ENCODE peak calls at places on chromosomes 3 and 15, in five cellular contexts. One of them, this sample, is unnamed.

GRCh38 chr3:105397974-105398373 is 31.3 kb downstream of the ALCAM start:
- DNase-seq in AG10803: no peak
- DNase-seq in mammary epithelial cell: no peak
- DNase-seq in H7: no peak
- DNase-seq in heart left ventricle: no peak
- DNase-seq in this sample: no peak

GRCh38 chr3:147812186-147812911 is 403.2 kb downstream of the ZIC1 start:
- DNase-seq in AG10803: no peak
- DNase-seq in mammary epithelial cell: no peak
- DNase-seq in H7: no peak
- DNase-seq in heart left ventricle: no peak
- DNase-seq in this sample: no peak

GRCh38 chr3:172982731-172983364 is 158.2 kb downstream of the SPATA16 start:
- DNase-seq in AG10803: no peak
- DNase-seq in mammary epithelial cell: no peak
- DNase-seq in H7: no peak
- DNase-seq in heart left ventricle: no peak
- DNase-seq in this sample: no peak

GRCh38 chr3:112654979-112655378 is 14.0 kb upstream of the CCDC80 start:
- DNase-seq in AG10803: no peak
- DNase-seq in mammary epithelial cell: no peak
- DNase-seq in H7: no peak
- DNase-seq in heart left ventricle: no peak
- DNase-seq in this sample: no peak

GRCh38 chr3:182650568-182651128 is 142.7 kb upstream of the ATP11B start:
- DNase-seq in AG10803: no peak
- DNase-seq in mammary epithelial cell: no peak
- DNase-seq in H7: no peak
- DNase-seq in heart left ventricle: no peak
- DNase-seq in this sample: no peak

GRCh38 chr3:178405456-178405970 is 130.7 kb upstream of the KCNMB2 start:
- DNase-seq in AG10803: peak
- DNase-seq in mammary epithelial cell: no peak
- DNase-seq in H7: no peak
- DNase-seq in heart left ventricle: no peak
- DNase-seq in this sample: no peak

GRCh38 chr3:174440350-174440716 is 418.8 kb upstream of the NAALADL2 start:
- DNase-seq in AG10803: peak
- DNase-seq in mammary epithelial cell: no peak
- DNase-seq in H7: no peak
- DNase-seq in heart left ventricle: no peak
- DNase-seq in this sample: peak

GRCh38 chr3:32569540-32570425 is 875 bp downstream of the DYNC1LI1 start:
- DNase-seq in AG10803: peak
- DNase-seq in mammary epithelial cell: peak
- DNase-seq in H7: peak
- DNase-seq in heart left ventricle: peak
- DNase-seq in this sample: peak

GRCh38 chr3:70108072-70108471 is 108.5 kb downstream of the SAMMSON start:
- DNase-seq in AG10803: no peak
- DNase-seq in mammary epithelial cell: no peak
- DNase-seq in H7: peak
- DNase-seq in heart left ventricle: peak
- DNase-seq in this sample: no peak

GRCh38 chr15:78749831-78750230 is 61.4 kb downstream of the ADAMTS7 start:
- DNase-seq in AG10803: no peak
- DNase-seq in mammary epithelial cell: no peak
- DNase-seq in H7: peak
- DNase-seq in heart left ventricle: peak
- DNase-seq in this sample: no peak

GRCh38 chr3:136734382-136735070 is 17.7 kb downstream of the STAG1 start:
- DNase-seq in AG10803: no peak
- DNase-seq in mammary epithelial cell: no peak
- DNase-seq in H7: peak
- DNase-seq in heart left ventricle: no peak
- DNase-seq in this sample: no peak

GRCh38 chr3:169564883-169565282 is 98.6 kb downstream of the MECOM start:
- DNase-seq in AG10803: no peak
- DNase-seq in mammary epithelial cell: no peak
- DNase-seq in H7: no peak
- DNase-seq in heart left ventricle: no peak
- DNase-seq in this sample: no peak

GRCh38 chr3:149638401-149639092 is 19.3 kb downstream of the WWTR1 start:
- DNase-seq in AG10803: peak
- DNase-seq in mammary epithelial cell: peak
- DNase-seq in H7: no peak
- DNase-seq in heart left ventricle: no peak
- DNase-seq in this sample: peak

GRCh38 chr15:47414207-47414606 is 303.1 kb upstream of the SEMA6D start:
- DNase-seq in AG10803: no peak
- DNase-seq in mammary epithelial cell: no peak
- DNase-seq in H7: no peak
- DNase-seq in heart left ventricle: no peak
- DNase-seq in this sample: no peak

GRCh38 chr15:41051139-41051538 is 64.9 kb downstream of the INO80 start:
- DNase-seq in AG10803: no peak
- DNase-seq in mammary epithelial cell: no peak
- DNase-seq in H7: no peak
- DNase-seq in heart left ventricle: no peak
- DNase-seq in this sample: no peak

GRCh38 chr3:62109534-62109933 is 263.8 kb downstream of the FEZF2 start:
- DNase-seq in AG10803: peak
- DNase-seq in mammary epithelial cell: peak
- DNase-seq in H7: peak
- DNase-seq in heart left ventricle: peak
- DNase-seq in this sample: peak

GRCh38 chr15:22903961-22904534 is 65.6 kb downstream of the NIPA2 start:
- DNase-seq in AG10803: no peak
- DNase-seq in mammary epithelial cell: no peak
- DNase-seq in H7: peak
- DNase-seq in heart left ventricle: no peak
- DNase-seq in this sample: no peak

GRCh38 chr3:127000792-127001191 is 17.9 kb downstream of the PLXNA1 start:
- DNase-seq in AG10803: no peak
- DNase-seq in mammary epithelial cell: no peak
- DNase-seq in H7: no peak
- DNase-seq in heart left ventricle: no peak
- DNase-seq in this sample: no peak

GRCh38 chr3:140553591-140553990 is 124.3 kb upstream of the TRIM42 start:
- DNase-seq in AG10803: no peak
- DNase-seq in mammary epithelial cell: no peak
- DNase-seq in H7: peak
- DNase-seq in heart left ventricle: no peak
- DNase-seq in this sample: no peak

GRCh38 chr15:74869726-74870407 is 3.3 kb downstream of the SCAMP2 start:
- DNase-seq in AG10803: peak
- DNase-seq in mammary epithelial cell: no peak
- DNase-seq in H7: no peak
- DNase-seq in heart left ventricle: peak
- DNase-seq in this sample: peak

GRCh38 chr3:28994161-28994905 is 286.5 kb upstream of the RBMS3 start:
- DNase-seq in AG10803: no peak
- DNase-seq in mammary epithelial cell: peak
- DNase-seq in H7: no peak
- DNase-seq in heart left ventricle: no peak
- DNase-seq in this sample: no peak

GRCh38 chr15:32659340-32659831 is 17.9 kb downstream of the SCG5 start:
- DNase-seq in AG10803: peak
- DNase-seq in mammary epithelial cell: peak
- DNase-seq in H7: no peak
- DNase-seq in heart left ventricle: no peak
- DNase-seq in this sample: peak

GRCh38 chr15:70051948-70052633 is 45.6 kb downstream of the TLE3 start:
- DNase-seq in AG10803: no peak
- DNase-seq in mammary epithelial cell: no peak
- DNase-seq in H7: peak
- DNase-seq in heart left ventricle: no peak
- DNase-seq in this sample: no peak

GRCh38 chr3:21356402-21356801 is 394.6 kb downstream of the ZNF385D start:
- DNase-seq in AG10803: peak
- DNase-seq in mammary epithelial cell: peak
- DNase-seq in H7: no peak
- DNase-seq in heart left ventricle: no peak
- DNase-seq in this sample: no peak

GRCh38 chr15:58065011-58065444 is 483 bp downstream of the ALDH1A2 start:
- DNase-seq in AG10803: no peak
- DNase-seq in mammary epithelial cell: no peak
- DNase-seq in H7: peak
- DNase-seq in heart left ventricle: peak
- DNase-seq in this sample: no peak

GRCh38 chr3:99579246-99579645 is 59.1 kb upstream of the COL8A1 start:
- DNase-seq in AG10803: peak
- DNase-seq in mammary epithelial cell: peak
- DNase-seq in H7: no peak
- DNase-seq in heart left ventricle: no peak
- DNase-seq in this sample: peak

DNA sequence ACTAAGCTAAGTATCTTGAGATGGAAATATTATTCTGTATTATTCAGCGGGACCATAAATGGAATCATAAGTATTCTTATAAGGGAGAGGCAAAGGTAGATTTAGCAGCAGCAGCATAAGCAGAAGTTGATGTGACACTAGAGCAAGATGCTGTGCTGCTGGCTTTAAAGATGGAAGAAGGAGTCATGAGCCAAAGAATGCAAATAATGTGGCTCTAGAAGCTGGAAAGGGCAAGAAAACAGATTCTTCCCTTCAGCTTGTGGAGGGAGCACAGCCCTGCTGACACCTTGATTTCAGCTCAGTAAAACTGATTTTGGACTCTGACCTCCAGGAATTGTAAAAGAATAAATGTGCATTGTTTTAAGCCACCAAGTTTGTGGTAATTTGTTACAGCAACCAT is 144.2 kb upstream of the ANKRD28 start:
- DNase-seq in AG10803: peak
- DNase-seq in mammary epithelial cell: no peak
- DNase-seq in H7: no peak
- DNase-seq in heart left ventricle: no peak
- DNase-seq in this sample: no peak
- H3K4me3 ChIP-seq in AG10803: no peak
- H3K4me3 ChIP-seq in mammary epithelial cell: no peak
- H3K4me3 ChIP-seq in H7: no peak
- H3K4me3 ChIP-seq in heart left ventricle: no peak
- H3K4me3 ChIP-seq in this sample: no peak

DNA sequence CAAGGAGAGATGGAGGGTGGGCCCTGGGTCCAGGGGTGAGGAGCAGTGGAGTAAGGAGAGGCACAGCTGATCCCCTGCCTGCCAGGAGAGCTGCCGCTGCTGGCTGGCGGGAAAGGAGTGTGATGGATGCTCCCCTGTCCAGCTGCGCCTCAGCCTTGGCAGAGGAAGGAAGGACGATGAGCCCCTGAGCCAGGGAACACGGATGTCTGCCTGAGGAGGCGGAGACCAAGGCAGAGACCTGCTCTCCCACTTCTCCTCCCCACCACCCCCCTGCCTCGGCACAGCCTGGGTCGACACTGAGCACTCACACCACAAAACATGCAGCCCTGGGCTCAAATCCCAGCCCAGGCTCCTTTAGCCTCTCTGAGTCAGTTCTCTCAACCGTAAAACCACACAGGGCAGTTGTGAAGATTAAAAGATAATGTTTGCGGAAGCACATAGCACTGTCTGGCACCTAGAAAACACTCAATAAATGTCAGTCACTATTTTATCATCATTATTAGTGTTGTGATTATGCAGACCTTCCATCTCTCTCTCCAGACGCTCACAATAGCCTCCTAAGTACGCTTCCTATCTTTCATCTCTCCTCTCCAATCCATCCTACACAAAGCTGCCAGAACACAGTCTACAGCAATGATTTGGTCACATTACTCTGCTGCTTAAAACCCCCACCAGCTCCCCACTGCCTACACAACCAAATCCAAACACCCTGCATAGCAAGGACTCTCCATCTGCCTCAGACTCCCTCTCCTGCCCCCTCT is 52.2 kb downstream of the SEMA5B start:
- DNase-seq in AG10803: peak
- DNase-seq in mammary epithelial cell: peak
- DNase-seq in H7: peak
- DNase-seq in heart left ventricle: peak
- DNase-seq in this sample: peak
- H3K4me3 ChIP-seq in AG10803: no peak
- H3K4me3 ChIP-seq in mammary epithelial cell: no peak
- H3K4me3 ChIP-seq in H7: no peak
- H3K4me3 ChIP-seq in heart left ventricle: no peak
- H3K4me3 ChIP-seq in this sample: no peak

GRCh38 chr3:158488670-158489069 is 82.3 kb upstream of the MLF1 start:
- DNase-seq in AG10803: no peak
- DNase-seq in mammary epithelial cell: no peak
- DNase-seq in H7: no peak
- DNase-seq in heart left ventricle: no peak
- DNase-seq in this sample: no peak

GRCh38 chr3:158489181-158489580 is 81.8 kb upstream of the MLF1 start:
- DNase-seq in AG10803: no peak
- DNase-seq in mammary epithelial cell: no peak
- DNase-seq in H7: no peak
- DNase-seq in heart left ventricle: no peak
- DNase-seq in this sample: no peak

GRCh38 chr3:158479051-158479450 is 91.9 kb upstream of the MLF1 start:
- DNase-seq in AG10803: no peak
- DNase-seq in mammary epithelial cell: no peak
- DNase-seq in H7: no peak
- DNase-seq in heart left ventricle: no peak
- DNase-seq in this sample: no peak

GRCh38 chr3:158486200-158486599 is 84.8 kb upstream of the MLF1 start:
- DNase-seq in AG10803: no peak
- DNase-seq in mammary epithelial cell: no peak
- DNase-seq in H7: no peak
- DNase-seq in heart left ventricle: no peak
- DNase-seq in this sample: no peak

DNA sequence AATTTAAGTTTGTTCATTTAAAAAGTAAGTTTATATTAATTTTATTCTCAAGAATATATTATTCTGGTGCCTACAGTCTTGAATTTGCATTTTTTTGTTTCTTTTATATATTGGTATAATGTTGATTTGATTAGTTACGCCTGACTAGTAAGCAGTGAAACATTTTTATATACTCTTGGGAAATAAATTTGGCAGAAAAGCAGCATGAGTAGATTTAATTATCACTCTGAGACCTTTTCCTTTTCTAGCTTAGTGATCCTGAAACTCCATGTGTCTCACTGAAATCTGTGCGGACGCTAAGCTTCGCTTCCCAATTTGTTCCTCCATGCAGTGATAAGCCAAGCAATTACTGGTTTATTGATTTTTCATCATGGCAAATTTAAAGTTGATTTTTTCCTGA is 87.3 kb upstream of the MLF1 start:
- DNase-seq in AG10803: peak
- DNase-seq in mammary epithelial cell: no peak
- DNase-seq in H7: no peak
- DNase-seq in heart left ventricle: no peak
- DNase-seq in this sample: no peak
- H3K4me3 ChIP-seq in AG10803: no peak
- H3K4me3 ChIP-seq in mammary epithelial cell: no peak
- H3K4me3 ChIP-seq in H7: no peak
- H3K4me3 ChIP-seq in heart left ventricle: no peak
- H3K4me3 ChIP-seq in this sample: no peak

DNA sequence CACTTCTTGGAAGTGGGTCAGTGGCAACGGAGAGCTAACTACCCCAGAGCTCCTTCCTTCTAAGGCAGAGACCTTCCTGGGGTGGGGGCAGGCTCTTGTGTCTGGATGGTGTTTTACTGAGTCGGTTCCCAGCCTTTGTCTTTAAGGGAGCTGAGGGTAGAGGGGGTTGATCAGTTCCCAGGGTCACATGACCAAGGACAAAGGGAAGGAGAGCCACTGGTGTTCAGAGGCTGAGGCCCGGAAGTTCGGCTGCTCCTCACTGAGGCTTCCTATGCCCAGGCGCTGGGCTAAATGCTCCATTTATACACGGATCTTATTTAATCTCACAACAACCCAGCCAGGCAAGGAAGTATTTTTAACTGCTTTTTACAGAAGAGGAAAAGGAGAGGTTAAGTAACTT is 21.0 kb downstream of the EPHB3 start:
- DNase-seq in AG10803: peak
- DNase-seq in mammary epithelial cell: no peak
- DNase-seq in H7: peak
- DNase-seq in heart left ventricle: peak
- DNase-seq in this sample: no peak
- H3K4me3 ChIP-seq in AG10803: peak
- H3K4me3 ChIP-seq in mammary epithelial cell: no peak
- H3K4me3 ChIP-seq in H7: peak
- H3K4me3 ChIP-seq in heart left ventricle: peak
- H3K4me3 ChIP-seq in this sample: no peak

This sample was measured in MG63.